ENCODE peak calls at places on chromosomes 7 and 10, in seven cellular contexts. One of them, this sample, is unnamed.

GRCh38 chr10:26858707-26859034 is 2.1 kb downstream of the ABI1 start:
- DNase-seq in endodermal cell: no peak
- DNase-seq in foreskin fibroblast: peak; percentile 29
- DNase-seq in astrocyte of the spinal cord: no peak
- DNase-seq in lower leg skin: no peak
- DNase-seq in CD8-positive, alpha-beta memory T cell: no peak
- DNase-seq in psoas muscle: no peak
- DNase-seq in this sample: no peak

GRCh38 chr10:71770255-71770654 is 3.1 kb downstream of the VSIR start:
- DNase-seq in psoas muscle: no peak
- DNase-seq in foreskin fibroblast: peak; percentile 53
- DNase-seq in lower leg skin: no peak
- DNase-seq in CD8-positive, alpha-beta memory T cell: no peak
- DNase-seq in endodermal cell: no peak
- DNase-seq in astrocyte of the spinal cord: peak; percentile 12
- DNase-seq in this sample: no peak

GRCh38 chr10:113216068-113216467 is 266.0 kb downstream of the TCF7L2 start:
- DNase-seq in psoas muscle: no peak
- DNase-seq in foreskin fibroblast: no peak
- DNase-seq in astrocyte of the spinal cord: peak; percentile 20
- DNase-seq in endodermal cell: no peak
- DNase-seq in lower leg skin: no peak
- DNase-seq in CD8-positive, alpha-beta memory T cell: no peak
- DNase-seq in this sample: no peak

GRCh38 chr7:137462074-137462715 is 118.7 kb upstream of the PTN start:
- DNase-seq in CD8-positive, alpha-beta memory T cell: no peak
- DNase-seq in lower leg skin: no peak
- DNase-seq in psoas muscle: no peak
- DNase-seq in endodermal cell: no peak
- DNase-seq in foreskin fibroblast: peak; percentile 77
- DNase-seq in astrocyte of the spinal cord: peak; percentile 61
- DNase-seq in this sample: no peak

GRCh38 chr7:1078519-1078918 is 9.4 kb upstream of the GPER1 start:
- DNase-seq in endodermal cell: no peak
- DNase-seq in astrocyte of the spinal cord: no peak
- DNase-seq in CD8-positive, alpha-beta memory T cell: no peak
- DNase-seq in psoas muscle: no peak
- DNase-seq in lower leg skin: no peak
- DNase-seq in foreskin fibroblast: no peak
- DNase-seq in this sample: no peak

GRCh38 chr10:60334991-60335390 is 54.7 kb downstream of the ANK3 start:
- DNase-seq in psoas muscle: no peak
- DNase-seq in lower leg skin: no peak
- DNase-seq in foreskin fibroblast: no peak
- DNase-seq in endodermal cell: no peak
- DNase-seq in astrocyte of the spinal cord: no peak
- DNase-seq in CD8-positive, alpha-beta memory T cell: no peak
- DNase-seq in this sample: no peak

GRCh38 chr7:156778668-156779067 is 114.3 kb downstream of the LMBR1 start:
- DNase-seq in lower leg skin: no peak
- DNase-seq in foreskin fibroblast: no peak
- DNase-seq in psoas muscle: no peak
- DNase-seq in CD8-positive, alpha-beta memory T cell: no peak
- DNase-seq in endodermal cell: no peak
- DNase-seq in astrocyte of the spinal cord: no peak
- DNase-seq in this sample: no peak

GRCh38 chr10:126017961-126018560 is 121.7 kb downstream of the FANK1 start:
- DNase-seq in foreskin fibroblast: peak; percentile 25
- DNase-seq in astrocyte of the spinal cord: peak; percentile 10
- DNase-seq in lower leg skin: no peak
- DNase-seq in CD8-positive, alpha-beta memory T cell: no peak
- DNase-seq in psoas muscle: no peak
- DNase-seq in endodermal cell: no peak
- DNase-seq in this sample: peak; percentile 69

GRCh38 chr7:45681596-45682357 is 107.6 kb downstream of the ADCY1 start:
- DNase-seq in endodermal cell: peak; percentile 35
- DNase-seq in foreskin fibroblast: no peak
- DNase-seq in psoas muscle: peak; percentile 36
- DNase-seq in lower leg skin: peak; percentile 4
- DNase-seq in astrocyte of the spinal cord: no peak
- DNase-seq in CD8-positive, alpha-beta memory T cell: no peak
- DNase-seq in this sample: no peak

GRCh38 chr10:25912796-25913195 is 21.2 kb upstream of the MYO3A start:
- DNase-seq in lower leg skin: no peak
- DNase-seq in psoas muscle: no peak
- DNase-seq in endodermal cell: no peak
- DNase-seq in CD8-positive, alpha-beta memory T cell: no peak
- DNase-seq in astrocyte of the spinal cord: no peak
- DNase-seq in foreskin fibroblast: no peak
- DNase-seq in this sample: no peak

GRCh38 chr7:131538071-131538790 is 18.2 kb downstream of the PODXL start:
- DNase-seq in psoas muscle: no peak
- DNase-seq in foreskin fibroblast: no peak
- DNase-seq in CD8-positive, alpha-beta memory T cell: no peak
- DNase-seq in endodermal cell: no peak
- DNase-seq in lower leg skin: no peak
- DNase-seq in astrocyte of the spinal cord: peak; percentile 51
- DNase-seq in this sample: no peak

GRCh38 chr10:7400068-7400824 is 10.6 kb downstream of the SFMBT2 start:
- DNase-seq in foreskin fibroblast: no peak
- DNase-seq in astrocyte of the spinal cord: no peak
- DNase-seq in CD8-positive, alpha-beta memory T cell: no peak
- DNase-seq in lower leg skin: no peak
- DNase-seq in endodermal cell: no peak
- DNase-seq in psoas muscle: no peak
- DNase-seq in this sample: no peak

GRCh38 chr7:105141068-105141467 is 127.1 kb downstream of the KMT2E start:
- DNase-seq in lower leg skin: no peak
- DNase-seq in endodermal cell: peak; percentile 76
- DNase-seq in psoas muscle: no peak
- DNase-seq in CD8-positive, alpha-beta memory T cell: no peak
- DNase-seq in foreskin fibroblast: peak; percentile 70
- DNase-seq in astrocyte of the spinal cord: peak; percentile 45
- DNase-seq in this sample: no peak

GRCh38 chr7:94313926-94314325 is 80.8 kb upstream of the COL1A2 start:
- DNase-seq in astrocyte of the spinal cord: peak; percentile 93
- DNase-seq in psoas muscle: no peak
- DNase-seq in CD8-positive, alpha-beta memory T cell: no peak
- DNase-seq in foreskin fibroblast: peak; percentile 70
- DNase-seq in lower leg skin: no peak
- DNase-seq in endodermal cell: no peak
- DNase-seq in this sample: no peak

GRCh38 chr7:98559958-98560357 is 57.1 kb upstream of the NPTX2 start:
- DNase-seq in foreskin fibroblast: peak; percentile 44
- DNase-seq in psoas muscle: no peak
- DNase-seq in lower leg skin: no peak
- DNase-seq in endodermal cell: peak; percentile 65
- DNase-seq in CD8-positive, alpha-beta memory T cell: no peak
- DNase-seq in astrocyte of the spinal cord: no peak
- DNase-seq in this sample: no peak

GRCh38 chr7:106982415-106982814 is 62.1 kb upstream of the PRKAR2B start:
- DNase-seq in lower leg skin: no peak
- DNase-seq in foreskin fibroblast: no peak
- DNase-seq in psoas muscle: no peak
- DNase-seq in CD8-positive, alpha-beta memory T cell: no peak
- DNase-seq in astrocyte of the spinal cord: no peak
- DNase-seq in endodermal cell: no peak
- DNase-seq in this sample: no peak

GRCh38 chr10:114648368-114648767 is 9.7 kb downstream of the ABLIM1 start:
- DNase-seq in CD8-positive, alpha-beta memory T cell: no peak
- DNase-seq in psoas muscle: no peak
- DNase-seq in astrocyte of the spinal cord: peak; percentile 60
- DNase-seq in lower leg skin: no peak
- DNase-seq in endodermal cell: no peak
- DNase-seq in foreskin fibroblast: peak; percentile 87
- DNase-seq in this sample: peak; percentile 67

GRCh38 chr7:76003351-76003750 is 9.0 kb upstream of the TMEM120A start:
- DNase-seq in psoas muscle: no peak
- DNase-seq in CD8-positive, alpha-beta memory T cell: no peak
- DNase-seq in foreskin fibroblast: no peak
- DNase-seq in endodermal cell: no peak
- DNase-seq in astrocyte of the spinal cord: no peak
- DNase-seq in lower leg skin: no peak
- DNase-seq in this sample: no peak

GRCh38 chr10:77264107-77264506 is 373.5 kb downstream of the KCNMA1 start:
- DNase-seq in foreskin fibroblast: no peak
- DNase-seq in endodermal cell: no peak
- DNase-seq in lower leg skin: no peak
- DNase-seq in astrocyte of the spinal cord: no peak
- DNase-seq in psoas muscle: no peak
- DNase-seq in CD8-positive, alpha-beta memory T cell: no peak
- DNase-seq in this sample: no peak

GRCh38 chr10:24465899-24466615 is 257.1 kb downstream of the KIAA1217 start:
- DNase-seq in lower leg skin: no peak
- DNase-seq in endodermal cell: no peak
- DNase-seq in psoas muscle: no peak
- DNase-seq in CD8-positive, alpha-beta memory T cell: no peak
- DNase-seq in foreskin fibroblast: peak; percentile 79
- DNase-seq in astrocyte of the spinal cord: peak; percentile 97
- DNase-seq in this sample: peak; percentile 93

GRCh38 chr7:21946228-21946709 is 570 bp upstream of the CDCA7L start:
- DNase-seq in endodermal cell: no peak
- DNase-seq in lower leg skin: peak; percentile 71
- DNase-seq in foreskin fibroblast: no peak
- DNase-seq in psoas muscle: no peak
- DNase-seq in astrocyte of the spinal cord: no peak
- DNase-seq in CD8-positive, alpha-beta memory T cell: no peak
- DNase-seq in this sample: no peak

GRCh38 chr7:47337021-47337492 is 244.9 kb downstream of the TNS3 start:
- DNase-seq in lower leg skin: no peak
- DNase-seq in foreskin fibroblast: no peak
- DNase-seq in astrocyte of the spinal cord: no peak
- DNase-seq in psoas muscle: no peak
- DNase-seq in CD8-positive, alpha-beta memory T cell: no peak
- DNase-seq in endodermal cell: peak; percentile 34
- DNase-seq in this sample: no peak

GRCh38 chr10:22682237-22683192 is 31.9 kb downstream of the PIP4K2A start:
- DNase-seq in astrocyte of the spinal cord: peak; percentile 88
- DNase-seq in endodermal cell: no peak
- DNase-seq in psoas muscle: no peak
- DNase-seq in CD8-positive, alpha-beta memory T cell: peak; percentile 82
- DNase-seq in lower leg skin: no peak
- DNase-seq in foreskin fibroblast: peak; percentile 41
- DNase-seq in this sample: peak; percentile 41

GRCh38 chr10:67539312-67539711 is 156.7 kb downstream of the CTNNA3 start:
- DNase-seq in lower leg skin: no peak
- DNase-seq in endodermal cell: peak; percentile 36
- DNase-seq in psoas muscle: peak; percentile 47
- DNase-seq in astrocyte of the spinal cord: no peak
- DNase-seq in foreskin fibroblast: no peak
- DNase-seq in CD8-positive, alpha-beta memory T cell: no peak
- DNase-seq in this sample: no peak

GRCh38 chr10:80598084-80598798 is 60.5 kb downstream of the SH2D4B start:
- DNase-seq in endodermal cell: no peak
- DNase-seq in foreskin fibroblast: no peak
- DNase-seq in astrocyte of the spinal cord: no peak
- DNase-seq in psoas muscle: no peak
- DNase-seq in lower leg skin: no peak
- DNase-seq in CD8-positive, alpha-beta memory T cell: no peak
- DNase-seq in this sample: no peak

GRCh38 chr10:59289809-59290208 is 72.5 kb downstream of the FAM13C start:
- DNase-seq in astrocyte of the spinal cord: no peak
- DNase-seq in foreskin fibroblast: no peak
- DNase-seq in psoas muscle: no peak
- DNase-seq in endodermal cell: no peak
- DNase-seq in lower leg skin: no peak
- DNase-seq in CD8-positive, alpha-beta memory T cell: no peak
- DNase-seq in this sample: no peak

GRCh38 chr7:121832347-121832746 is 40.6 kb upstream of the PTPRZ1 start:
- DNase-seq in psoas muscle: no peak
- DNase-seq in endodermal cell: no peak
- DNase-seq in lower leg skin: no peak
- DNase-seq in astrocyte of the spinal cord: peak; percentile 4
- DNase-seq in CD8-positive, alpha-beta memory T cell: no peak
- DNase-seq in foreskin fibroblast: no peak
- DNase-seq in this sample: no peak

DNA sequence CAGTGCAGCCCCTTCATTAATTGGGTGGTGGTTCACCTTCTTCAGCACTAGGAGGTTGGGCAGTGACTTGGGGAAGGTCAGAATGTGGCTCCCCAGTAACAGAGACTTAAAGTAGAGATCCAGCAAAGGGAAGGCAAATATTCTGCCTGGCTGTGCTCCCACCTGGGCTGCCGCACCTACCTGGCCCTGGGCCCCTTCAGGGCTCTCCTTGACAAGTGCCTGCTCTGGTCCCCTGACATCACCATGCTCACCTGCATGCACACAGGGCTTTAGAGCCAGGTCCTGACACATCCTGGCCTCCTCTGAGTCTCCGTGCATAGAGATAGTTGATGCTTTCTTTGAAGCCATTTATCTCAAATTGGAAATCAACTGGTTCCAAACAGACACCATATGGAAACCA is 1.8 kb downstream of the CLRN3 start:
- DNase-seq in psoas muscle: no peak
- DNase-seq in CD8-positive, alpha-beta memory T cell: no peak
- DNase-seq in endodermal cell: no peak
- DNase-seq in lower leg skin: no peak
- DNase-seq in foreskin fibroblast: no peak
- DNase-seq in astrocyte of the spinal cord: no peak
- DNase-seq in this sample: no peak
- H3K4me3 ChIP-seq in psoas muscle: no peak overlapping the region
- H3K4me3 ChIP-seq in CD8-positive, alpha-beta memory T cell: no peak overlapping the region
- H3K4me3 ChIP-seq in endodermal cell: no peak overlapping the region
- H3K4me3 ChIP-seq in lower leg skin: no peak overlapping the region
- H3K4me3 ChIP-seq in foreskin fibroblast: no peak overlapping the region
- H3K4me3 ChIP-seq in astrocyte of the spinal cord: no peak overlapping the region
- H3K4me3 ChIP-seq in this sample: no peak overlapping the region

GRCh38 chr7:63114371-63114985 is 884.2 kb upstream of the ZNF722 start:
- DNase-seq in astrocyte of the spinal cord: no peak
- DNase-seq in foreskin fibroblast: no peak
- DNase-seq in psoas muscle: no peak
- DNase-seq in CD8-positive, alpha-beta memory T cell: no peak
- DNase-seq in lower leg skin: no peak
- DNase-seq in endodermal cell: no peak
- DNase-seq in this sample: no peak

GRCh38 chr7:63112764-63113712 is 885.6 kb upstream of the ZNF722 start:
- DNase-seq in psoas muscle: no peak
- DNase-seq in endodermal cell: no peak
- DNase-seq in lower leg skin: no peak
- DNase-seq in foreskin fibroblast: no peak
- DNase-seq in CD8-positive, alpha-beta memory T cell: no peak
- DNase-seq in astrocyte of the spinal cord: no peak
- DNase-seq in this sample: no peak

GRCh38 chr7:63113713-63114285 is 884.9 kb upstream of the ZNF722 start:
- DNase-seq in endodermal cell: no peak
- DNase-seq in foreskin fibroblast: no peak
- DNase-seq in astrocyte of the spinal cord: no peak
- DNase-seq in CD8-positive, alpha-beta memory T cell: peak; percentile 44
- DNase-seq in lower leg skin: no peak
- DNase-seq in psoas muscle: no peak
- DNase-seq in this sample: no peak
- H3K4me3 ChIP-seq in endodermal cell: no peak overlapping the region
- H3K4me3 ChIP-seq in foreskin fibroblast: no peak overlapping the region
- H3K4me3 ChIP-seq in astrocyte of the spinal cord: no peak overlapping the region
- H3K4me3 ChIP-seq in CD8-positive, alpha-beta memory T cell: no peak overlapping the region
- H3K4me3 ChIP-seq in lower leg skin: no peak overlapping the region
- H3K4me3 ChIP-seq in psoas muscle: no peak overlapping the region
- H3K4me3 ChIP-seq in this sample: no peak overlapping the region

GRCh38 chr10:123133511-123133910 is 2.3 kb upstream of the HMX3 start:
- DNase-seq in lower leg skin: no peak
- DNase-seq in astrocyte of the spinal cord: no peak
- DNase-seq in endodermal cell: no peak
- DNase-seq in foreskin fibroblast: no peak
- DNase-seq in CD8-positive, alpha-beta memory T cell: no peak
- DNase-seq in psoas muscle: no peak
- DNase-seq in this sample: no peak
- H3K4me3 ChIP-seq in lower leg skin: no peak overlapping the region
- H3K4me3 ChIP-seq in astrocyte of the spinal cord: no peak overlapping the region
- H3K4me3 ChIP-seq in endodermal cell: peak overlapping the region; percentile 74
- H3K4me3 ChIP-seq in foreskin fibroblast: no peak overlapping the region
- H3K4me3 ChIP-seq in CD8-positive, alpha-beta memory T cell: no peak overlapping the region
- H3K4me3 ChIP-seq in psoas muscle: peak overlapping the region; percentile 34
- H3K4me3 ChIP-seq in this sample: no peak overlapping the region

GRCh38 chr10:89332718-89333281 is 5.0 kb downstream of the IFIT3 start:
- DNase-seq in endodermal cell: no peak
- DNase-seq in psoas muscle: no peak
- DNase-seq in lower leg skin: no peak
- DNase-seq in CD8-positive, alpha-beta memory T cell: no peak
- DNase-seq in astrocyte of the spinal cord: no peak
- DNase-seq in foreskin fibroblast: no peak
- DNase-seq in this sample: no peak
- H3K4me3 ChIP-seq in endodermal cell: no peak overlapping the region
- H3K4me3 ChIP-seq in psoas muscle: peak overlapping the region; percentile 60
- H3K4me3 ChIP-seq in lower leg skin: no peak overlapping the region
- H3K4me3 ChIP-seq in CD8-positive, alpha-beta memory T cell: peak overlapping the region; percentile 47
- H3K4me3 ChIP-seq in astrocyte of the spinal cord: peak overlapping the region; percentile 30
- H3K4me3 ChIP-seq in foreskin fibroblast: peak overlapping the region; percentile 51
- H3K4me3 ChIP-seq in this sample: peak overlapping the region; percentile 21

This sample was measured in kidney epithelial cell.